ENCODE peak calls at places on chromosomes 16 and 17, in eight cellular contexts. F is mammary epithelial cell, K is ascending aorta, T is Karpas-422, B is fibroblast of lung, V is aorta, R is heart left ventricle, J is PC-3. U is an unnamed sample.

GRCh38 chr16:85507342-85507741 is 105.8 kb upstream of the GSE1 start:
- DNase-seq in F (no peak), R (no peak), V (no peak), B (no peak), T (no peak), K (no peak), J (no peak), U (no peak)

GRCh38 chr17:74282587-74283370 is 8.7 kb downstream of the DNAI2 start:
- DNase-seq in J (peak; percentile 77), B (peak; percentile 72), R (no peak), V (no peak), T (no peak), K (no peak), F (peak; percentile 93), U (no peak)

GRCh38 chr17:82196273-82196672 is 16.4 kb downstream of the CCDC57 start:
- DNase-seq in B (no peak), T (no peak), V (no peak), R (no peak), K (no peak), J (no peak), F (no peak), U (no peak)

GRCh38 chr17:6701719-6702118 is 11.4 kb downstream of the SLC13A5 start:
- DNase-seq in J (peak; percentile 48), F (no peak), T (peak; percentile 85), R (no peak), K (no peak), B (no peak), V (peak; percentile 65), U (peak; percentile 11)

GRCh38 chr16:85652431-85653221 is 36.1 kb downstream of the GINS2 start:
- DNase-seq in B (peak; percentile 53), F (no peak), J (peak; percentile 10), K (no peak), R (no peak), T (peak; percentile 50), V (peak; percentile 89), U (peak; percentile 34)

GRCh38 chr16:85372627-85373372 is 240.3 kb upstream of the GSE1 start:
- DNase-seq in K (peak; percentile 74), V (peak; percentile 92), F (peak; percentile 57), J (peak; percentile 66), R (no peak), B (peak; percentile 84), T (no peak), U (peak; percentile 68)

GRCh38 chr16:1788708-1789100 is 4.8 kb downstream of the IGFALS start:
- DNase-seq in V (peak; percentile 66), R (peak; percentile 8), K (peak; percentile 2), B (no peak), T (no peak), F (no peak), J (no peak), U (no peak)

GRCh38 chr16:85304337-85304736 is 192.1 kb upstream of the CIBAR2 start:
- DNase-seq in K (no peak), B (no peak), V (no peak), F (no peak), T (no peak), J (no peak), R (no peak), U (no peak)

GRCh38 chr17:8466466-8466865 is 30.8 kb downstream of the NDEL1 start:
- DNase-seq in V (no peak), F (no peak), K (no peak), R (no peak), J (no peak), B (peak; percentile 62), T (no peak), U (no peak)

GRCh38 chr16:53093162-53093744 is 38.5 kb downstream of the CHD9 start:
- DNase-seq in K (no peak), B (no peak), R (no peak), F (no peak), V (no peak), J (no peak), T (no peak), U (no peak)
- H3K27ac ChIP-seq in K (peak overlapping the region; percentile 3), B (no peak overlapping the region), R (peak overlapping the region; percentile 68), F (no peak overlapping the region), V (no peak overlapping the region), J (no peak overlapping the region), T (no peak overlapping the region), U (no peak overlapping the region)

DNA sequence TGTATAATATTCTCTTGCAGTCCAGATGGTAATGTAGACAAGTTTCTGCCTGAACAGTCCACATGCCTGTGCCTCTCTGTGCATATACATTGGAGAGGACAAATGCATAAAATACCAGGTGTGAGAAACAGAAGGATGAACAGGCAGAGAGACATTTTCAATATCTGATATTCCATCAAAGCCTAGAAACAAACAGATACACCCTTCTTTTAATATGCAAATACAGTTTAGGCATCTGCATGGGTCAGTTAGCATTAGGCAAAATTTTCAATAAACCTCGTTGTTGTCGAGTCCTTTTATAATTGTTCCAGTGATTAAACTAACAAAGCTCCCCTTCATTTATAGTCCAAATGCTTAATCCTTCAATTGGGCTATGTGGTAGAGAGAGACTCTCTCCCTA is 883 bp downstream of the OMG start:
- DNase-seq in K (no peak), F (no peak), B (no peak), V (no peak), J (no peak), T (no peak), R (no peak), U (no peak)
- H3K4me3 ChIP-seq in K (no peak overlapping the region), F (no peak overlapping the region), B (no peak overlapping the region), V (no peak overlapping the region), J (no peak overlapping the region), T (no peak overlapping the region), R (no peak overlapping the region), U (no peak overlapping the region)

GRCh38 chr17:75684924-75685323 is 17.8 kb downstream of the SAP30BP start:
- DNase-seq in F (peak; percentile 97), J (peak; percentile 84), R (no peak), B (peak; percentile 85), T (no peak), V (peak; percentile 59), K (no peak), U (no peak)

GRCh38 chr17:75683467-75684041 is 16.4 kb downstream of the SAP30BP start:
- DNase-seq in T (no peak), B (peak; percentile 84), K (no peak), V (peak; percentile 8), R (no peak), F (peak; percentile 90), J (peak; percentile 97), U (peak; percentile 75)

GRCh38 chr17:75688209-75688771 is 21.2 kb downstream of the SAP30BP start:
- DNase-seq in K (no peak), T (no peak), J (no peak), F (peak; percentile 77), R (no peak), B (peak; percentile 71), V (peak; percentile 63), U (no peak)

GRCh38 chr17:75684249-75684648 is 17.1 kb downstream of the SAP30BP start:
- DNase-seq in K (no peak), B (peak; percentile 59), F (peak; percentile 53), V (no peak), J (peak; percentile 49), T (no peak), R (no peak), U (peak; percentile 51)

DNA sequence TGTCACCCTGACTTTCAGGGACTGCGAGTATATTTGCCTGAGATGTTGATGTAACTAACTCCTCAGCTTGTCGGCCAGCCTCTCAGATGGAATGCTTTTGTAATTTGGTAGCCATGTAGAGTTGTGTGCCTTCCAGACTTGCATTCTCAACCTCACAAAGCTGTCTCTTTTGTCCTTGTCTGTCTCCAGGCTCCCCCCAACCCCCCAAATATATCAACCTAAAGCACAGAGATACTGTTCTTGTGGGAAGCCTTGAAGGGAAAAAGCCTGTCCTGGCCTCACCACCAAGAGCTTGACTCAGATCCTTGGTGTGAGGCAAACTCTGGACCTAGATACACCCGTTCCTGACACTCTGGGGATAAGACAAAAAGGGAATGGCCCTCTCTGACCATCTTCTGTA is 18.4 kb downstream of the SAP30BP start:
- DNase-seq in K (no peak), R (no peak), V (no peak), T (no peak), B (peak; percentile 53), F (peak; percentile 64), J (no peak), U (no peak)
- H3K27ac ChIP-seq in K (peak overlapping the region; percentile 17), R (no peak overlapping the region), V (no peak overlapping the region), T (no peak overlapping the region), B (no peak overlapping the region), F (peak overlapping the region; percentile 99), J (peak overlapping the region; percentile 88), U (peak overlapping the region; percentile 38)

DNA sequence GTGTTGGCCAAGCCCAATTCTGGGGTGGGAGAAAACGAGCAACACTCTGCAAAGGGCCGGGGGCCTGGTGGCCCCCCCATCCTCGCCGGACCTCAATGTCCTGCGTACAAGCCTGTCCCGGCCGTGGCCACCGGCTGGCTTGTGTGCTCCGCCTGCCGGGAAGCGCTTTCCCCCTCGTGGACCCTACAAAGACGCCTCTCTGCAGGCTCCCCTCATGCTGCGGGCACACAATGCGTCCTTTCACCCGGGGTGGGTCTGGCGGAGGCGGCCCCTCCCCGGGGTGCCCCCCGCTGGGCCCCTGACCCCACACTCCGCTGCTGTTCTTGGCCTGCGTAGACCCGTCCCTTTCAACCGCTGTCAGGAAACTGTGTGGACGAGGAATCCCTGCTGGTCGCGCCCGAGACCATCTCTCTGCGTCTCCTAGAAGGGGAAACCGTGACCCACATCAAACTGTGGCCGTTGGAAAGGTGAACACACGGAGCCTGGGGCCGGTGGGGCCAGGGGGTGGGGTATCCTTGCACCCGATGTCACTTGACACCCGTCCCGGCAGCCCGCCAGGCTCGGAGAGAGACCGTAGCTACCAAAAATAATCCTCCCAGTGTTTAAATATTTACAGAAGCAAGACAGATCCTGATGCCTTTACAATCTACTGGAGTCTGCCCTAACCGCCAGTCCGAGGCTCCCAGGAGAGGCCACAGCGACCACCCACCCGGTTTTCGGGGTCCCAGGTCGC is 43.6 kb downstream of the TBC1D16 start:
- DNase-seq in T (no peak), R (peak; percentile 49), J (peak; percentile 67), K (no peak), B (no peak), V (no peak), F (no peak), U (no peak)
- H3K4me3 ChIP-seq in T (no peak overlapping the region), R (peak overlapping the region; percentile 47), J (peak overlapping the region; percentile 74), K (peak overlapping the region; percentile 54), B (peak overlapping the region; percentile 30), V (no peak overlapping the region), F (no peak overlapping the region), U (peak overlapping the region; percentile 48)

DNA sequence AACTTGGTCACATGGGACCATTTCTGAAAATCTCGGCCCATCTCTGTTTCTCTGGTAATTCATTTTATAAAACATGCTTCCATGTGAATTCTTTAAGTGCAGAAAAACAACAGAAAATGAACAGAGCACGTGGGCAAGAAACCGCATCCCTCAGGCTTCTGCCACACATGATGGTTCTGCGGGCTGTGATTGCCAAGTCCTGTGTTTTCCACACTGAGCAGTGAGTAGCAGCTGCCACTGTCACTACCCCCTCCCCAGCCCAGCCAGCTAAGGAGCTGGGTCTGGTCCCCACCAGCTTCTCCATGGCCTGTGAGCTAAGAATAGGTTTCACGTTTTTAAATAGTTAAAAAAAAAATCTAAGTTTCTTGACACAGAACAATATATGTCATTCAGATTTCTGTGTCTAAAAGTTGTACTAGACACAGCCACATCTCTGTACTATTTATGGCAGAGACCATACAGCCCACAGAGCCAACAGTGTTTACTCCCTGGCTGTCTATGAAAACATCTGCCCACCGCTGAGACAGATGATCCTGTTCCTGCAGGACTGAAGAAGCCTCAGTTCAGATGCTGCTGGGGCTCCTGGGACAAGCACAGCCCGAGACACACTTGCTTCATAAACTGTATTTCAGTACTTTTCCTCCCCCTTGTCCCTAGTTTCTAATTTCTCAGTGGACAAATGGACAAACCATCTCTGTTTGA is 41.5 kb downstream of the USP22 start:
- DNase-seq in K (no peak), F (no peak), B (no peak), R (no peak), V (no peak), J (no peak), T (no peak), U (no peak)
- H3K27ac ChIP-seq in K (no peak overlapping the region), F (no peak overlapping the region), B (no peak overlapping the region), R (no peak overlapping the region), V (no peak overlapping the region), J (no peak overlapping the region), T (no peak overlapping the region), U (no peak overlapping the region)